ENCODE peak calls at places on chromosomes 13 and 19, in four cellular contexts. One of them, this sample, is unnamed.

GRCh38 chr19:40613669-40614594 is 12.8 kb downstream of the LTBP4 start:
- DNase-seq in fibroblast of the aortic adventitia: peak
- DNase-seq in fibroblast of lung: peak
- DNase-seq in heart left ventricle: peak
- DNase-seq in this sample: peak

GRCh38 chr19:16628183-16628983 is at the start of gene MED26:
- DNase-seq in fibroblast of the aortic adventitia: peak
- DNase-seq in heart left ventricle: peak
- DNase-seq in fibroblast of lung: peak
- DNase-seq in this sample: peak

GRCh38 chr19:33362508-33363228 is 10.8 kb upstream of the CEBPG start:
- DNase-seq in fibroblast of the aortic adventitia: no peak
- DNase-seq in heart left ventricle: no peak
- DNase-seq in fibroblast of lung: no peak
- DNase-seq in this sample: no peak

GRCh38 chr19:3055741-3056453 is 6.4 kb downstream of the TLE5 start:
- DNase-seq in fibroblast of the aortic adventitia: no peak
- DNase-seq in fibroblast of lung: no peak
- DNase-seq in heart left ventricle: no peak
- DNase-seq in this sample: peak

GRCh38 chr19:36528921-36529518 is 949 bp upstream of the ZNF260 start:
- DNase-seq in heart left ventricle: no peak
- DNase-seq in fibroblast of the aortic adventitia: no peak
- DNase-seq in fibroblast of lung: no peak
- DNase-seq in this sample: peak

GRCh38 chr13:57996717-57997116 is 365.2 kb downstream of the PCDH17 start:
- DNase-seq in fibroblast of lung: peak
- DNase-seq in heart left ventricle: no peak
- DNase-seq in fibroblast of the aortic adventitia: peak
- DNase-seq in this sample: no peak

GRCh38 chr13:45873491-45874360 is 22.2 kb upstream of the SIAH3 start:
- DNase-seq in heart left ventricle: no peak
- DNase-seq in fibroblast of lung: peak
- DNase-seq in fibroblast of the aortic adventitia: peak
- DNase-seq in this sample: no peak

GRCh38 chr19:23118400-23118799 is 1.6 kb downstream of the ZNF730 start:
- DNase-seq in fibroblast of lung: no peak
- DNase-seq in fibroblast of the aortic adventitia: no peak
- DNase-seq in heart left ventricle: no peak
- DNase-seq in this sample: peak

GRCh38 chr19:31257426-31258130 is 91.7 kb downstream of the TSHZ3 start:
- DNase-seq in heart left ventricle: no peak
- DNase-seq in fibroblast of lung: no peak
- DNase-seq in fibroblast of the aortic adventitia: no peak
- DNase-seq in this sample: no peak

GRCh38 chr13:79401259-79402071 is 4.6 kb downstream of the RBM26 start:
- DNase-seq in fibroblast of the aortic adventitia: no peak
- DNase-seq in heart left ventricle: no peak
- DNase-seq in fibroblast of lung: no peak
- DNase-seq in this sample: no peak

GRCh38 chr13:113938716-113939115 is 35.2 kb downstream of the C13orf46 start:
- DNase-seq in fibroblast of the aortic adventitia: no peak
- DNase-seq in heart left ventricle: peak
- DNase-seq in fibroblast of lung: no peak
- DNase-seq in this sample: no peak

GRCh38 chr13:40445557-40445990 is 220.9 kb downstream of the FOXO1 start:
- DNase-seq in heart left ventricle: peak
- DNase-seq in fibroblast of lung: peak
- DNase-seq in fibroblast of the aortic adventitia: peak
- DNase-seq in this sample: peak

GRCh38 chr13:33550885-33551284 is 265.3 kb upstream of the STARD13 start:
- DNase-seq in fibroblast of lung: no peak
- DNase-seq in fibroblast of the aortic adventitia: no peak
- DNase-seq in heart left ventricle: no peak
- DNase-seq in this sample: no peak

GRCh38 chr13:109383683-109384082 is 402.7 kb downstream of the IRS2 start:
- DNase-seq in heart left ventricle: no peak
- DNase-seq in fibroblast of lung: peak
- DNase-seq in fibroblast of the aortic adventitia: no peak
- DNase-seq in this sample: no peak

GRCh38 chr13:51873419-51873818 is 11.7 kb downstream of the CCDC70 start:
- DNase-seq in fibroblast of the aortic adventitia: no peak
- DNase-seq in fibroblast of lung: no peak
- DNase-seq in heart left ventricle: no peak
- DNase-seq in this sample: no peak

GRCh38 chr19:18292460-18292809 is 11.0 kb upstream of the JUND start:
- DNase-seq in fibroblast of lung: no peak
- DNase-seq in heart left ventricle: no peak
- DNase-seq in fibroblast of the aortic adventitia: no peak
- DNase-seq in this sample: peak

GRCh38 chr13:98452851-98453250 is 124.1 kb downstream of the STK24 start:
- DNase-seq in fibroblast of the aortic adventitia: no peak
- DNase-seq in fibroblast of lung: no peak
- DNase-seq in heart left ventricle: no peak
- DNase-seq in this sample: no peak

GRCh38 chr13:114123876-114124275 is 8.5 kb downstream of the RASA3 start:
- DNase-seq in heart left ventricle: no peak
- DNase-seq in fibroblast of the aortic adventitia: no peak
- DNase-seq in fibroblast of lung: no peak
- DNase-seq in this sample: no peak

GRCh38 chr19:46787331-46788100 is 878 bp downstream of the SLC1A5 start:
- DNase-seq in fibroblast of the aortic adventitia: peak
- DNase-seq in heart left ventricle: peak
- DNase-seq in fibroblast of lung: peak
- DNase-seq in this sample: peak

GRCh38 chr13:27504126-27504525 is 53.8 kb upstream of the MTIF3 start:
- DNase-seq in fibroblast of the aortic adventitia: no peak
- DNase-seq in heart left ventricle: no peak
- DNase-seq in fibroblast of lung: no peak
- DNase-seq in this sample: no peak

GRCh38 chr19:18251587-18252369 is 22.5 kb downstream of the IQCN start:
- DNase-seq in fibroblast of the aortic adventitia: peak
- DNase-seq in heart left ventricle: peak
- DNase-seq in fibroblast of lung: peak
- DNase-seq in this sample: peak

GRCh38 chr13:29411493-29411892 is 184.0 kb downstream of the SLC7A1 start:
- DNase-seq in heart left ventricle: no peak
- DNase-seq in fibroblast of lung: peak
- DNase-seq in fibroblast of the aortic adventitia: peak
- DNase-seq in this sample: no peak

GRCh38 chr13:92682832-92683517 is 543.6 kb upstream of the GPC6 start:
- DNase-seq in fibroblast of lung: no peak
- DNase-seq in heart left ventricle: no peak
- DNase-seq in fibroblast of the aortic adventitia: peak
- DNase-seq in this sample: no peak

GRCh38 chr13:59861676-59862075 is 302.1 kb downstream of the DIAPH3 start:
- DNase-seq in heart left ventricle: no peak
- DNase-seq in fibroblast of the aortic adventitia: no peak
- DNase-seq in fibroblast of lung: no peak
- DNase-seq in this sample: no peak

GRCh38 chr19:47492571-47493377 is 8.8 kb upstream of the KPTN start:
- DNase-seq in heart left ventricle: no peak
- DNase-seq in fibroblast of the aortic adventitia: no peak
- DNase-seq in fibroblast of lung: no peak
- DNase-seq in this sample: no peak

GRCh38 chr19:7857727-7858701 is 16.2 kb downstream of the PRR36 start:
- DNase-seq in fibroblast of the aortic adventitia: no peak
- DNase-seq in heart left ventricle: no peak
- DNase-seq in fibroblast of lung: no peak
- DNase-seq in this sample: peak

GRCh38 chr13:89163081-89163480 is 1491.9 kb downstream of the SLITRK5 start:
- DNase-seq in heart left ventricle: no peak
- DNase-seq in fibroblast of the aortic adventitia: peak
- DNase-seq in fibroblast of lung: no peak
- DNase-seq in this sample: no peak

GRCh38 chr19:19110410-19111137 is 27.7 kb downstream of the TMEM161A start:
- DNase-seq in fibroblast of lung: peak
- DNase-seq in heart left ventricle: no peak
- DNase-seq in fibroblast of the aortic adventitia: no peak
- DNase-seq in this sample: peak

GRCh38 chr19:29031216-29031615 is 181.7 kb downstream of the UQCRFS1 start:
- DNase-seq in fibroblast of the aortic adventitia: peak
- DNase-seq in fibroblast of lung: no peak
- DNase-seq in heart left ventricle: no peak
- DNase-seq in this sample: no peak

GRCh38 chr19:58307736-58308135 is 2.6 kb downstream of the ERVK3-1 start:
- DNase-seq in heart left ventricle: no peak
- DNase-seq in fibroblast of lung: no peak
- DNase-seq in fibroblast of the aortic adventitia: no peak
- DNase-seq in this sample: no peak

GRCh38 chr13:109874444-109874920 is 88.1 kb upstream of the IRS2 start:
- DNase-seq in heart left ventricle: no peak
- DNase-seq in fibroblast of the aortic adventitia: peak
- DNase-seq in fibroblast of lung: no peak
- DNase-seq in this sample: no peak

GRCh38 chr13:73544175-73544574 is 485.4 kb downstream of the KLF5 start:
- DNase-seq in fibroblast of lung: no peak
- DNase-seq in fibroblast of the aortic adventitia: no peak
- DNase-seq in heart left ventricle: no peak
- DNase-seq in this sample: no peak
- TF ChIP-seq CTCF in fibroblast of lung: no peak
- TF ChIP-seq CTCF in fibroblast of the aortic adventitia: no peak
- TF ChIP-seq CTCF in heart left ventricle: no peak
- TF ChIP-seq CTCF in this sample: peak

GRCh38 chr13:86974995-86975328 is 696.2 kb upstream of the SLITRK5 start:
- DNase-seq in fibroblast of the aortic adventitia: peak
- DNase-seq in fibroblast of lung: no peak
- DNase-seq in heart left ventricle: no peak
- DNase-seq in this sample: no peak
- TF ChIP-seq CTCF in fibroblast of the aortic adventitia: no peak
- TF ChIP-seq CTCF in fibroblast of lung: no peak
- TF ChIP-seq CTCF in heart left ventricle: no peak
- TF ChIP-seq CTCF in this sample: peak

DNA sequence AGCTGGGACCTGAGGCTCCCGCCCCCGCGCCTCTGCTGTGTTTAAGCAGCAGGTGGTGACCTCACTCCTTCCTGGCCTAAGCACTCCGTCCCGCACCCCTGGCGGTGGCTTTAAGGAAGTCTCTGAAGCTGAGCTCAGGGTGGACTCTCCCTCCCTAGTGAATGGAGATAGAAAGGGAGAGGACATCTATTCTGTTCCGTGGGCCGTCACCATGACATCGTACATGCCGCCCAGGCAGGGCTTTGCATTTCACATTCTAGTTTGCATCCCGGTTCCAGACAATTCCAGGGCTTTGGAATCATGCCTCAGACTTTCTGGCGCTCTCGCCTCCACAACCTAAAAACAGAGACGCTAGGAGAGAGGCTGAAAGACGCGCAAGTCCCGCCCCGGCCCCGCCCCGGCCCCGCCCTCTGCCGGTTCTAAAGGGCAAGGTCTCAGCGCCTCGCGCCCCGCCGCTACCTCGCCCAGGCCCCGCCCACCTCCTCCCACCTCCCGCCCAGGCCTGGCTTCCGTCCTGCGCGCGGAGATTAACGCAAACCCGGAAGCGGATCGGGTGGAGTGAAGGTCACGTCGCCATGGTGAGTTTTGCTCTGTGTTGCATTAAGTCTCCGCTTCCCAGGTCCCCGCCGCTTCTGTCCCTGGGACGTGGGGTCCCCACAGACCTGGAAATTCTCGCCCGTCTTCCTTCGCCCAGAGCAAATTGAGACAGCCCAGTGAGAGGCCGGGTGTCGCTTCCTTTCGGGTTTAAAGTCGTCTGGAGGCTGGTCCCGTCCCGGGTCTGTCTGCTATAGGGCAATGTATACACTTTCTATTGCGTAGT is at the start of gene ZNF808:
- DNase-seq in fibroblast of the aortic adventitia: peak
- DNase-seq in heart left ventricle: peak
- DNase-seq in fibroblast of lung: peak
- DNase-seq in this sample: peak
- TF ChIP-seq CTCF in fibroblast of the aortic adventitia: peak
- TF ChIP-seq CTCF in heart left ventricle: peak
- TF ChIP-seq CTCF in fibroblast of lung: peak
- TF ChIP-seq CTCF in this sample: peak

DNA sequence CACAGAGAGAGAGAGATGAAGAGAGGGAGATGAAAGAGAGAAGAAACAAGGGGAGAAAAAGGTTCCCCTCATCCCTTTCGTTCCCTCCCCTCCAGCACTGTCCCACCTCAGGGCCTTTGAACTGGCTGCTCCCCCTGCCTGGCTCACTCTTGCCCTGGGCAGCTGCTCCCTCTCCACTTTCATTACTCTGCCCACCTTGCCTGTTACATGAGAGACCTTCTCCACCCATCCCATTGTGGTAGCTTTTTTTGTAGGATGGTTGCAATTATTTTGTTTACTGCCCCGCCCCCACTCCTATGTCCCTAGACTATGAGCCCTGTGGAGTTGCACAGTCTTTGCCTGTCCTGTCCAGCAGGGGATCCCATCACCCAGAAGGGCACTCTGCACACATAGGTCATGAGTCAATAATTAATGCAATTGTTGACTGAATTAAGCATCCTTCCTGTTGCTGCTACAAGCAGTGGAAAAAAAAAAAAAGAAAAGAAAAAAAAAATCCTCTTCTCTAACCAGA is 14.1 kb downstream of the C19orf81 start:
- DNase-seq in fibroblast of lung: no peak
- DNase-seq in fibroblast of the aortic adventitia: no peak
- DNase-seq in heart left ventricle: no peak
- DNase-seq in this sample: no peak
- TF ChIP-seq CTCF in fibroblast of lung: no peak
- TF ChIP-seq CTCF in fibroblast of the aortic adventitia: peak
- TF ChIP-seq CTCF in heart left ventricle: no peak
- TF ChIP-seq CTCF in this sample: peak

GRCh38 chr19:5200844-5201243 is 139.8 kb downstream of the PTPRS start:
- DNase-seq in fibroblast of lung: no peak
- DNase-seq in heart left ventricle: no peak
- DNase-seq in fibroblast of the aortic adventitia: peak
- DNase-seq in this sample: no peak

GRCh38 chr19:5194641-5195040 is 146.0 kb downstream of the PTPRS start:
- DNase-seq in fibroblast of the aortic adventitia: no peak
- DNase-seq in fibroblast of lung: no peak
- DNase-seq in heart left ventricle: no peak
- DNase-seq in this sample: no peak

GRCh38 chr19:5193192-5193591 is 147.4 kb downstream of the PTPRS start:
- DNase-seq in heart left ventricle: no peak
- DNase-seq in fibroblast of the aortic adventitia: no peak
- DNase-seq in fibroblast of lung: no peak
- DNase-seq in this sample: peak

GRCh38 chr19:5192568-5192967 is 148.0 kb downstream of the PTPRS start:
- DNase-seq in heart left ventricle: no peak
- DNase-seq in fibroblast of the aortic adventitia: no peak
- DNase-seq in fibroblast of lung: no peak
- DNase-seq in this sample: peak

DNA sequence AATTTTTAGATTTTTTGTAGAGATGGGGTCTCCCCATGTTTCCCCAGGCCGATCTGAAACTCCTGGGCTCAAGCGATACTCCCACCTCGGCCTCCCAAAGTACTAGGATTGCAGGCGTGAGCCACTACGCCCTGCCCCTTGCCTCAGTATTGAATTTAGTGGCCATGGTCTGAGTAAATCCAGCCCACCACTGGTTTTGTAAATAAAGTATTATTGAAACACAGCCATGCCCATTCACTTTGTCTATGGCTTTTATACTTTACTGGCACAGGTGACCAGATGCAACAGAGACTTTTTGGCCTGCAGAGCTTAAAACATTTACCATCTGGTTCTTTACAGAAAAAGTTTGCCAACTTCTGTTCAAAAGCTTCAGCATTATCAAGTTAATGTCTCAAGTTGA is 143.8 kb downstream of the PTPRS start:
- DNase-seq in heart left ventricle: no peak
- DNase-seq in fibroblast of the aortic adventitia: no peak
- DNase-seq in fibroblast of lung: no peak
- DNase-seq in this sample: no peak
- TF ChIP-seq CTCF in heart left ventricle: no peak
- TF ChIP-seq CTCF in fibroblast of the aortic adventitia: no peak
- TF ChIP-seq CTCF in fibroblast of lung: no peak
- TF ChIP-seq CTCF in this sample: no peak

GRCh38 chr19:4208385-4209094 is 20.8 kb upstream of the EBI3 start:
- DNase-seq in fibroblast of the aortic adventitia: no peak
- DNase-seq in heart left ventricle: no peak
- DNase-seq in fibroblast of lung: peak
- DNase-seq in this sample: peak
- TF ChIP-seq CTCF in fibroblast of the aortic adventitia: peak
- TF ChIP-seq CTCF in heart left ventricle: peak
- TF ChIP-seq CTCF in fibroblast of lung: peak
- TF ChIP-seq CTCF in this sample: peak